ENCODE peak calls at places on chromosomes 2 and 18, in seven cellular contexts. N is body of pancreas, E is activated gamma-delta T cell treated with Interleukin-2 at 50 U/mL for 16 hours, V is renal cortical epithelial cell, Q is brain microvascular endothelial cell, Y is Kasumi-1, C is head of caudate nucleus. W is an unnamed sample.

GRCh38 chr18:45567123-45567522 is 48.2 kb upstream of the SLC14A2 start:
- DNase-seq in N (peak), E (no peak), V (no peak), Q (peak), Y (no peak), C (no peak), W (no peak)

GRCh38 chr18:79637921-79638855 is 41.4 kb upstream of the CTDP1 start:
- DNase-seq in N (no peak), E (no peak), V (no peak), Q (no peak), Y (no peak), C (no peak), W (no peak)

GRCh38 chr2:53724511-53724910 is 43.1 kb upstream of the CHAC2 start:
- DNase-seq in N (no peak), E (no peak), V (no peak), Q (peak), Y (no peak), C (no peak), W (no peak)

GRCh38 chr2:160241251-160242137 is 41.4 kb upstream of the ITGB6 start:
- DNase-seq in N (peak), E (no peak), V (peak), Q (peak), Y (peak), C (no peak), W (no peak)

GRCh38 chr2:126902152-126902835 is 3.6 kb downstream of the TEX51 start:
- DNase-seq in N (peak), E (no peak), V (peak), Q (no peak), Y (no peak), C (peak), W (no peak)

GRCh38 chr2:174076040-174076439 is 110.9 kb upstream of the SP3 start:
- DNase-seq in N (no peak), E (no peak), V (peak), Q (no peak), Y (no peak), C (no peak), W (no peak)

GRCh38 chr2:136985044-136985443 is 219.7 kb downstream of the THSD7B start:
- DNase-seq in N (peak), E (no peak), V (peak), Q (no peak), Y (no peak), C (no peak), W (no peak)

GRCh38 chr2:241810304-241811208 is 1.6 kb downstream of the NEU4 start:
- DNase-seq in N (no peak), E (no peak), V (no peak), Q (no peak), Y (no peak), C (peak), W (peak)

GRCh38 chr18:29018976-29019375 is 842.0 kb upstream of the CDH2 start:
- DNase-seq in N (no peak), E (no peak), V (no peak), Q (no peak), Y (no peak), C (no peak), W (no peak)

GRCh38 chr2:70047406-70048033 is 39.8 kb upstream of the PCBP1 start:
- DNase-seq in N (peak), E (no peak), V (no peak), Q (no peak), Y (peak), C (no peak), W (no peak)

GRCh38 chr2:29733945-29734344 is 187.4 kb downstream of the ALK start:
- DNase-seq in N (no peak), E (no peak), V (peak), Q (no peak), Y (no peak), C (no peak), W (no peak)

GRCh38 chr2:134625311-134625710 is 93.5 kb downstream of the TMEM163 start:
- DNase-seq in N (no peak), E (no peak), V (no peak), Q (no peak), Y (no peak), C (no peak), W (no peak)

GRCh38 chr18:62339106-62339988 is 14.2 kb downstream of the TNFRSF11A start:
- DNase-seq in N (no peak), E (no peak), V (peak), Q (peak), Y (no peak), C (peak), W (no peak)